ENCODE peak calls at places on chromosomes 7 and 10, in seven cellular contexts. B is endothelial cell of umbilical vein, V is body of pancreas, N is transverse colon, U is adrenal gland, G is ovary, W is HepG2. P is an unnamed sample.

GRCh38 chr10:76117949-76118348 is 686.5 kb downstream of the LRMDA start:
- DNase-seq in B (no peak), V (no peak), N (no peak), U (no peak), G (no peak), W (no peak), P (no peak)

GRCh38 chr7:90681336-90682019 is 85.4 kb downstream of the CDK14 start:
- DNase-seq in B (no peak), V (no peak), N (no peak), U (no peak), G (no peak), W (no peak), P (no peak)

GRCh38 chr7:148982596-148983219 is 45.6 kb downstream of the PDIA4 start:
- DNase-seq in B (peak), V (no peak), N (no peak), U (peak), G (peak), W (no peak), P (no peak)

GRCh38 chr7:25854608-25855497 is 297.1 kb upstream of the NFE2L3 start:
- DNase-seq in B (peak), V (no peak), N (peak), U (no peak), G (no peak), W (peak), P (peak)

GRCh38 chr10:98320476-98321202 is 52.6 kb upstream of the LOXL4 start:
- DNase-seq in B (no peak), V (no peak), N (no peak), U (no peak), G (no peak), W (no peak), P (no peak)

GRCh38 chr7:117034851-117035462 is 81.7 kb downstream of the ST7 start:
- DNase-seq in B (peak), V (no peak), N (no peak), U (no peak), G (no peak), W (no peak), P (no peak)

GRCh38 chr7:104328308-104328969 is at the start of gene LHFPL3:
- DNase-seq in B (no peak), V (peak), N (no peak), U (no peak), G (no peak), W (no peak), P (no peak)

GRCh38 chr7:50204576-50204975 is 99.9 kb upstream of the IKZF1 start:
- DNase-seq in B (no peak), V (no peak), N (no peak), U (no peak), G (no peak), W (no peak), P (no peak)

GRCh38 chr10:126468876-126469643 is 80.8 kb upstream of the ADAM12 start:
- DNase-seq in B (no peak), V (no peak), N (no peak), U (no peak), G (no peak), W (no peak), P (no peak)

GRCh38 chr7:137313196-137313595 is 30.3 kb downstream of the PTN start:
- DNase-seq in B (no peak), V (no peak), N (no peak), U (no peak), G (no peak), W (no peak), P (no peak)

GRCh38 chr10:126749030-126749655 is 78.7 kb upstream of the C10orf90 start:
- DNase-seq in B (peak), V (peak), N (peak), U (peak), G (peak), W (peak), P (peak)

DNA sequence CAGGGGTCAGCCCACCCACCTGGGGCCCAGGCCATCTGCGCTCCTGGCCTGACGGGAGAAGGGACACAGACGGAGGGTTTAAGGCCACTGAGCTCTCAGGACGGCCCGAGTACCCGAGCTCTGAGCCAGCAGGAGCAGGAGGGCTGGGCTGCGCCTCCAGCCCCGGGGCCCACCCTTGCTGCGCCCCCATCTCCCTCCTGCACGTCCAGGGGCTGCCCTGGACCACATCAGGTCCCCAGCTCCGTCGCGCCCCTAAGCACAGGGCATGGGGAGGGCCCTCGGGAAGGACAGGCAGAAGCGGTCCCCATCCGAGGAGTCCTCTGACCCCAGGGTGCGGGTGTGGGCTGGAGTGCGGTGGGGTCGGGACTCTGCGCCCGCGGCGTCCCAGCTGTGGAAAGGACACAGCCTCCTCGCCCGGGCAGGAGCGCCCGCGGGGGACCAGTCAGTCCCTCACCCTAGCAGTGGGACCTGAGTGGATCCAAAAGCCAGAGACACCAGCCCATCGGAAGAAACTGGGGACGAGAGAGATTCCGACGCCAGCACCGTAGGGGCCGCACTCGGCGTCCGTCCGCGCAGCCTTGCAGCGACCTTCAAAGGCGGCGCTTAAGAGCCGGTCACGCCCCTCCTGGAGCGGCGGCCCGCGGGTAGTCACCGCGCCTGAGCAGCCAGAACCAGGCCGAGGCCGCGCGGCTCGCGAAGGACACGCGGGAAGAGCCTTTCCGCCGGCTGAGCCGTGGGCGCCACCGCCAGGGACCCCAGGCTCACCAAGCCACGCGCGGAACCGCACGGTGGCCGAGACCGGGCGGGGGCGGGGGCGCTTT is 15.9 kb downstream of the CAMK2B start:
- DNase-seq in B (peak), V (peak), N (peak), U (peak), G (peak), W (peak), P (peak)
- TF ChIP-seq POLR2A in B (no peak), V (peak), N (no peak), U (peak), G (no peak), W (no peak), P (no peak)

GRCh38 chr10:35568483-35569015 is 36.6 kb upstream of the GJD4 start:
- DNase-seq in B (no peak), V (no peak), N (no peak), U (no peak), G (no peak), W (no peak), P (no peak)

GRCh38 chr10:35572583-35572982 is 32.6 kb upstream of the GJD4 start:
- DNase-seq in B (no peak), V (no peak), N (no peak), U (no peak), G (no peak), W (no peak), P (no peak)

GRCh38 chr10:35569836-35570235 is 35.3 kb upstream of the GJD4 start:
- DNase-seq in B (no peak), V (no peak), N (no peak), U (no peak), G (no peak), W (no peak), P (no peak)

GRCh38 chr10:35567951-35568350 is 37.2 kb upstream of the GJD4 start:
- DNase-seq in B (no peak), V (no peak), N (no peak), U (no peak), G (no peak), W (no peak), P (no peak)

DNA sequence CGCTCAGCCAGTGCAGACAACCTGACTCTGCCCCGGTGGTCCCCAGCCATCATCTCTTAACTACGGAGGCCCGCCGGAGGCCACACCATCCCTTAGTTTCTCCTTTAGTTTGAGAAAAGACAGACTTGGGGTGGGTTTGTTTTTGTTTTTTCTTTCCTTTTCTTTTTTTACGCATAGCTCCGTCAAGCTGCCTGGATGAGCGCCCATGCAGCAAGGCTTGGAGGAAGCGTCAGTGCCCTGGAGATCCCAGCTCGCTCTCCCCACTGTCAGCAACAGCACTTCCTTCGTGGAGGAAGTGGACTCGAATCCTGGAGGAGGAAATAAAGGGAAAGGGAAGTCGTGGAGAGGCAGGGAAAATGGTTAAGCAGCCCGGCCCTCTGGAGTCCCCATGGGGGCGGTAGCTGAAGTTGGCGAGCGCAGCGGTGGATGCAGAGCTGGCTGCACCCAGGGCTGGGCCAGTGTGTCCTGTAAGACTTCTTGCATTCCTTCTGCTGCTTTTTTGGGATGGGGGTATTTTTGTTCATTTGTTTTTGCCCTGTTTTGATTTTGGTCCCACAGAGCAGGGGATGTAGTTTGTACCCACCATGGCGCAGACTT is 35.9 kb upstream of the GJD4 start:
- DNase-seq in B (no peak), V (no peak), N (no peak), U (no peak), G (no peak), W (no peak), P (no peak)
- TF ChIP-seq POLR2A in B (no peak), V (no peak), N (no peak), U (no peak), G (no peak), W (no peak), P (no peak)

GRCh38 chr7:150849204-150849775 is 3.0 kb upstream of the AOC1 start:
- DNase-seq in B (no peak), V (no peak), N (no peak), U (no peak), G (no peak), W (no peak), P (peak)
- TF ChIP-seq POLR2A in B (no peak), V (no peak), N (no peak), U (no peak), G (no peak), W (no peak), P (no peak)

GRCh38 chr7:100061518-100062193 is 12.1 kb downstream of the ZSCAN21 start:
- DNase-seq in B (no peak), V (no peak), N (no peak), U (no peak), G (no peak), W (no peak), P (no peak)
- TF ChIP-seq POLR2A in B (no peak), V (no peak), N (no peak), U (no peak), G (no peak), W (no peak), P (no peak)

P was measured in sigmoid colon.